ENCODE peak calls at places on chromosomes 7 and 10, in eight cellular contexts. O is CD4-positive, alpha-beta T cell; W is cardiac muscle cell; K is right lobe of liver; V is mesothelial cell of epicardium; I is glutamatergic neuron; F is CD8-positive, alpha-beta T cell; G is dorsolateral prefrontal cortex. D is an unnamed sample.

GRCh38 chr7:2037301-2037804 is 195.4 kb downstream of the MAD1L1 start:
- DNase-seq in O (no peak), W (no peak), K (no peak), V (peak), I (no peak), F (peak), G (no peak), D (no peak)

GRCh38 chr7:108313086-108313485 is 143.2 kb downstream of the NRCAM start:
- DNase-seq in O (no peak), W (peak), K (no peak), V (no peak), I (no peak), F (no peak), G (no peak), D (no peak)

GRCh38 chr7:618539-619355 is 99.1 kb upstream of the PDGFA start:
- DNase-seq in O (peak), W (no peak), K (no peak), V (no peak), I (no peak), F (peak), G (no peak), D (no peak)

GRCh38 chr7:107404740-107405537 is 64.9 kb upstream of the GPR22 start:
- DNase-seq in O (no peak), W (no peak), K (no peak), V (no peak), I (no peak), F (no peak), G (no peak), D (no peak)

GRCh38 chr7:131970602-131971001 is 414.2 kb upstream of the PODXL start:
- DNase-seq in O (no peak), W (no peak), K (no peak), V (no peak), I (no peak), F (no peak), G (no peak), D (no peak)

GRCh38 chr10:14009315-14010082 is 321.2 kb downstream of the FRMD4A start:
- DNase-seq in O (peak), W (no peak), K (no peak), V (no peak), I (no peak), F (peak), G (no peak), D (peak)

GRCh38 chr7:16708496-16708895 is 45.1 kb upstream of the TSPAN13 start:
- DNase-seq in O (no peak), W (no peak), K (no peak), V (no peak), I (no peak), F (no peak), G (no peak), D (no peak)

GRCh38 chr7:100613447-100614185 is 1.3 kb downstream of the MOSPD3 start:
- DNase-seq in O (no peak), W (no peak), K (no peak), V (no peak), I (no peak), F (no peak), G (no peak), D (no peak)

GRCh38 chr10:57338823-57339558 is 928.7 kb downstream of the IPMK start:
- DNase-seq in O (no peak), W (peak), K (no peak), V (no peak), I (no peak), F (no peak), G (no peak), D (peak)

GRCh38 chr10:114239117-114239993 is at the start of gene VWA2:
- DNase-seq in O (no peak), W (peak), K (peak), V (peak), I (peak), F (peak), G (no peak), D (peak)

GRCh38 chr7:1993031-1993685 is 239.6 kb downstream of the MAD1L1 start:
- DNase-seq in O (no peak), W (no peak), K (no peak), V (no peak), I (no peak), F (no peak), G (no peak), D (no peak)

GRCh38 chr7:16027396-16027795 is 340.9 kb upstream of the MEOX2 start:
- DNase-seq in O (no peak), W (no peak), K (no peak), V (no peak), I (no peak), F (no peak), G (no peak), D (no peak)

DNA sequence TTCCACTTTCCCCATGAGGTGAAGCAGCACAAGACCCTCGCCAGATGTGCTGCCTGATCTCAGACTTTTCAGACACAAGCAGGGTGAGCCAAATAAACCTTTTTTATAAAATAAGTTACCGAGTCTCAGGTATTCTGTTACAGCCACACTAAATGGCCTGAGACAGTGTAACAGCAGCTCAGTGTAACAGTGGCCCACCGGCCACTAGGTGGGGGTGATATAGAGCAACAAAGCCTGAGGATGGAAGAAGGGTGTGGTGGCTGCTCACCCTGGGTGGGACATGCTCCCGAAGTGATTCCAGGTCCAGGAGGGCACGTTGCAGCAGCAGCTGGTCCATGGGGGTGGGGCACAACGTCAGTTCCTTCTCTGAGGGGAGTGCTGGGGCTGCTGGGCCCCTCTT is 44.6 kb downstream of the BMS1 start:
- DNase-seq in O (no peak), W (no peak), K (no peak), V (no peak), I (peak), F (no peak), G (no peak), D (no peak)
- TF ChIP-seq CTCF in O (no peak), W (no peak), K (no peak), V (no peak), I (peak), F (no peak), G (no peak), D (peak)

GRCh38 chr10:42422911-42423310 is 215.5 kb downstream of the ZNF33B start:
- DNase-seq in O (no peak), W (no peak), K (no peak), V (no peak), I (no peak), F (no peak), G (no peak), D (no peak)

GRCh38 chr10:42421812-42422211 is 216.6 kb downstream of the ZNF33B start:
- DNase-seq in O (no peak), W (no peak), K (no peak), V (no peak), I (no peak), F (no peak), G (no peak), D (no peak)

GRCh38 chr10:42419789-42420188 is 218.6 kb downstream of the ZNF33B start:
- DNase-seq in O (no peak), W (no peak), K (no peak), V (no peak), I (no peak), F (no peak), G (no peak), D (no peak)
- TF ChIP-seq CTCF in O (no peak), W (no peak), K (no peak), V (no peak), I (no peak), F (no peak), G (no peak), D (no peak)

GRCh38 chr10:126902157-126902556 is 3.1 kb upstream of the DOCK1 start:
- DNase-seq in O (no peak), W (no peak), K (no peak), V (no peak), I (no peak), F (no peak), G (no peak), D (no peak)

GRCh38 chr10:126904807-126905686 is at the start of gene DOCK1:
- DNase-seq in O (no peak), W (peak), K (peak), V (peak), I (peak), F (no peak), G (peak), D (peak)

GRCh38 chr10:126905776-126906703 is 812 bp downstream of the DOCK1 start:
- DNase-seq in O (no peak), W (peak), K (peak), V (no peak), I (peak), F (no peak), G (no peak), D (peak)

GRCh38 chr10:126904493-126904806 is 778 bp upstream of the DOCK1 start:
- DNase-seq in O (no peak), W (no peak), K (no peak), V (no peak), I (no peak), F (no peak), G (no peak), D (no peak)

DNA sequence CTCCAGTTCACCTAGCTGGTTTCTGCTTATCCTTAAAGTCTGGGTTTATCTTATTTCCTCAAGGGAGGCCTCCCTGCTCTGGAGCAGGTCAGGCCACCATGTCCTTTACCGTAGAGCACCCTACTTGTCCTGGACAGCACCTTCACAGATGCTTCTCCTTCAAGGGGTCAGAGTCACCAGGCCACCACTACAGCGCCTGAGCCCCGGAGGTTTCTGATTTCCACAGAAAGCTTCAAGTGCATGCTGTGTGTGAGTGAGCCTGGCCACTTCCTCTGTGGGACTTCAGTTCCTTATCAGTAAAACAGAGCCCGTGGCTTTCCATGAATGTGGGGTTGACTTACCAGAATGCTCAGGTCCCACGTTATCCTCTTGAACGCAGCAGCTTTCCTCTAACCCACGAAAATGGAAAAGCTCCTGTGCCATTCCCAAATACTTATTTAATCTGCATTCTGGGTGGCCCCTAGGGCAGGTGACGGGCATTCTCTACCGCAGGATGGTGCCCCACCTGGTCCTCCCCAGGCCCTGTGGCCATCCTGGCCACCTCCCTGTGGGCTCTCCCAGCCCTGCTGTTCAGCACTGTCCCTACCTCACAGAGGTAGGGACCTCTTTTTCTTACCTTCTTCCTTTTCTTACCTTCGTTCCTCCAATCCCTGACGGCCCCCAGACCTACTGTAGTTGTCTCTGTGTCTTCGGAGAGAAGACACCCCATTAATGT is 1.4 kb upstream of the DOCK1 start:
- DNase-seq in O (no peak), W (no peak), K (no peak), V (no peak), I (no peak), F (no peak), G (no peak), D (no peak)
- TF ChIP-seq CTCF in O (no peak), W (no peak), K (no peak), V (no peak), I (no peak), F (no peak), G (no peak), D (no peak)

DNA sequence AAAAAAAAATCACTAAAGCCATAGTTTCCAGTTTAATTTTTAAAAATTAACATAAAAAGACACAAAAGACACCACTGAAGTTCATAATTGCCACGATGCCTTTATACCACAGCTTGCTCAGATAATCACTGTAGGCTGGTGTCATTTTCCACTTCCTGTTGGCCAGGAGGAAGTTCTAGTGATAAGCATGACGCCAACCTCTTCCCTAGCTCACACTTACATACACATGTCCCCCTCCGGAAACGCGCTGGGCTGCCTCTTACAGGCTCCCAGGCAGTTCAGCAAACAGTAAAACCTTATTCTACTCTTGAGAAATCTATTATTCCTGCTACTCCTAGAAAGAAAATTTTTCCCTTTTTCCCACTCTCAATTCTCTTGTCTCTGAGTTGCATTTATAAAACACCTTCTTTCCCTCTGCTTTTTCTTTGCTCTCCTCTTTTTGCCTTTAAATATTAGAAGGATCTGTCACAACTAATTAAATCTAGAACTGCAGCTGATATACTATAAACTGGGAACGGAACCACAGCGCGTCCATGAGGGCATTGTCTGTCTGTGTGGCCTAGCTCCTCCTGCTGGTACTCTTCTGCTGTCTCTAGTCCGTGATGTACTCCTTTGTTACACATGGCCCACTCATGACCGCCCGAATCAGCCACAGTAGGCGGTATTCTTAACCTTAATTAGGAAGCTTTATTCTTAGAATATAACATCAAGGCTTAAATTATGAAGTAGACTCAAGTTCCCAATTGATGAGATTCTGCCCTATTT is 664.9 kb downstream of the CNTNAP2 start:
- DNase-seq in O (no peak), W (no peak), K (no peak), V (no peak), I (no peak), F (no peak), G (no peak), D (no peak)
- TF ChIP-seq CTCF in O (no peak), W (no peak), K (no peak), V (no peak), I (no peak), F (no peak), G (no peak), D (no peak)

DNA sequence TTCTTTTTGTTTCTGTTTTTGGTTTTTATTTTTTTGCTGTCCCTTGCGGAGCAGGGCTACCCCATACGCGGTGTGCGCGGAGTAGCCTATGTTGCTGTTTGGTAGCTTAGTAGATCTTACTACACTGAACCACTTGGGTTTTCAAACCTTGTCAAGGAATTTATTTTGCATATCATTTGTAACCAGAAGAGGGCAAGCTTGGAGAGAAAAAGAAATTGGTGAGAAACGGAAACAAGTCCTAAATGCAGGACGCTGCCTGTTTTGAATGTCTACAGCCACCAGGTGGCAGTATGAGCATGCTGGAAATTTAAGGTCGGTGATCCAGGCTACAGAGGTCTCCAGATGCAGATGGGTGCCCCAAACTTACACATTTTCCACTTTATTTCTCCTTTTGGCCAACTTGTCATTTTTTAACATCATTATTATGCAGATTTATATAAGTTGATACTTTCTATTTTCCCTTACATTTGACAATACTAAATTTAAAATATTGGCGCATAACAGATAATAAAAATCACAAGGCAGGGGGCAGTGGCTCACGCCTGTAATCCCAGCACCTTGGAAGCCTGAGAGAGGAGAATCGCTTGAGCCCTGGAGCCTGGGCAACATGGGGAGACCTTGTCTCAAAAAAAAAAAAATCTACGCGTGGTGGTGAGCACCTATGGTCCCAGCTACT is 15.3 kb upstream of the TRA2A start:
- DNase-seq in O (peak), W (peak), K (peak), V (peak), I (peak), F (peak), G (peak), D (peak)
- TF ChIP-seq CTCF in O (peak), W (peak), K (peak), V (peak), I (peak), F (peak), G (peak), D (peak)

GRCh38 chr7:73473636-73474035 is 40.1 kb downstream of the FZD9 start:
- DNase-seq in O (no peak), W (no peak), K (no peak), V (no peak), I (no peak), F (no peak), G (no peak), D (no peak)

GRCh38 chr7:73470208-73470607 is 36.6 kb downstream of the FZD9 start:
- DNase-seq in O (no peak), W (no peak), K (no peak), V (no peak), I (no peak), F (no peak), G (no peak), D (no peak)
- TF ChIP-seq CTCF in O (no peak), W (no peak), K (no peak), V (no peak), I (no peak), F (no peak), G (no peak), D (no peak)

GRCh38 chr7:55060690-55061414 is 42.0 kb downstream of the EGFR start:
- DNase-seq in O (no peak), W (no peak), K (no peak), V (no peak), I (no peak), F (no peak), G (no peak), D (no peak)
- TF ChIP-seq CTCF in O (no peak), W (no peak), K (no peak), V (no peak), I (no peak), F (no peak), G (no peak), D (no peak)